ENCODE peak calls at places on chromosomes 7 and 10, in eight cellular contexts. U is CD4-positive, CD25-positive, alpha-beta regulatory T cell; D is pancreas; J is RKO; W is NCI-H1417; B is cardiac muscle cell; M is fibroblast of lung; O is WTC11. Q is an unnamed sample.

GRCh38 chr10:121974535-121975294 is at the start of gene NSMCE4A:
- DNase-seq in D (peak; percentile 82), O (peak; percentile 82), U (peak; percentile 68), B (peak; percentile 75), J (peak; percentile 81), W (peak; percentile 77), M (peak; percentile 76), Q (peak; percentile 69)

GRCh38 chr10:104478380-104478779 is 124.7 kb downstream of the CFAP58 start:
- DNase-seq in W (no peak), J (no peak), U (no peak), O (no peak), B (no peak), M (peak; percentile 27), D (no peak), Q (no peak)

GRCh38 chr10:50601974-50602373 is 21.8 kb downstream of the SGMS1 start:
- DNase-seq in D (no peak), W (no peak), M (no peak), U (no peak), O (no peak), B (no peak), J (no peak), Q (no peak)

GRCh38 chr7:68420342-68420750 is 1177.9 kb upstream of the AUTS2 start:
- DNase-seq in D (no peak), M (no peak), W (no peak), U (no peak), B (no peak), J (no peak), O (no peak), Q (no peak)

GRCh38 chr7:4815121-4815520 is 39.7 kb downstream of the AP5Z1 start:
- DNase-seq in W (no peak), D (no peak), B (no peak), O (no peak), U (no peak), M (no peak), J (no peak), Q (no peak)

GRCh38 chr10:71970331-71970730 is 6.1 kb downstream of the CHST3 start:
- DNase-seq in B (no peak), M (no peak), U (no peak), D (no peak), J (peak; percentile 21), O (peak; percentile 78), W (no peak), Q (no peak)

GRCh38 chr10:84095821-84096497 is 43.4 kb upstream of the GHITM start:
- DNase-seq in D (no peak), B (peak; percentile 90), J (peak; percentile 9), W (no peak), O (no peak), U (no peak), M (peak; percentile 46), Q (no peak)

GRCh38 chr7:36871863-36872262 is 147.6 kb upstream of the AOAH start:
- DNase-seq in W (no peak), U (peak; percentile 16), O (no peak), M (no peak), B (no peak), D (no peak), J (no peak), Q (no peak)

GRCh38 chr7:42492895-42493294 is 255.9 kb upstream of the GLI3 start:
- DNase-seq in M (peak; percentile 3), J (no peak), O (no peak), B (peak; percentile 9), D (no peak), U (no peak), W (no peak), Q (no peak)

GRCh38 chr7:123472751-123473150 is 61.6 kb downstream of the IQUB start:
- DNase-seq in J (no peak), O (no peak), M (no peak), D (no peak), B (no peak), W (no peak), U (no peak), Q (no peak)

GRCh38 chr10:97676770-97677581 is 10.1 kb downstream of the AVPI1 start:
- DNase-seq in U (peak; percentile 57), O (peak; percentile 48), M (peak; percentile 48), W (peak; percentile 51), B (peak; percentile 70), J (peak; percentile 58), D (no peak), Q (peak; percentile 50)

GRCh38 chr10:101385866-101386658 is 32.1 kb downstream of the BTRC start:
- DNase-seq in B (peak; percentile 54), M (no peak), J (no peak), O (no peak), U (no peak), D (no peak), W (no peak), Q (no peak)

GRCh38 chr7:80790877-80791276 is 128.0 kb downstream of the SEMA3C start:
- DNase-seq in B (peak; percentile 32), U (no peak), J (no peak), M (no peak), D (no peak), W (no peak), O (no peak), Q (no peak)

GRCh38 chr7:81956520-81956919 is 186.7 kb upstream of the HGF start:
- DNase-seq in W (peak; percentile 73), O (no peak), B (peak; percentile 88), J (peak; percentile 75), D (no peak), U (no peak), M (peak; percentile 50), Q (no peak)

GRCh38 chr7:39691821-39692220 is 68.4 kb downstream of the RALA start:
- DNase-seq in U (no peak), W (no peak), B (no peak), M (peak; percentile 74), O (no peak), D (no peak), J (no peak), Q (no peak)

GRCh38 chr7:2905500-2905899 is 61.4 kb upstream of the GNA12 start:
- DNase-seq in O (no peak), W (no peak), M (no peak), D (no peak), J (no peak), B (no peak), U (no peak), Q (no peak)

GRCh38 chr7:107043916-107044346 is 574 bp upstream of the PRKAR2B start:
- DNase-seq in U (no peak), O (no peak), M (no peak), D (no peak), W (no peak), J (no peak), B (no peak), Q (no peak)

GRCh38 chr7:118517275-118517674 is 292.8 kb downstream of the ANKRD7 start:
- DNase-seq in W (no peak), O (no peak), J (no peak), M (peak; percentile 40), D (no peak), U (no peak), B (no peak), Q (no peak)

GRCh38 chr10:49387029-49387428 is 8.9 kb downstream of the DRGX start:
- DNase-seq in B (peak; percentile 52), W (no peak), O (no peak), J (peak; percentile 30), M (peak; percentile 81), D (no peak), U (no peak), Q (no peak)

GRCh38 chr10:131187274-131187673 is 124.2 kb downstream of the TCERG1L start:
- DNase-seq in J (no peak), D (no peak), B (no peak), W (no peak), O (no peak), M (no peak), U (no peak), Q (no peak)

GRCh38 chr10:60827791-60828488 is 49.7 kb downstream of the CDK1 start:
- DNase-seq in M (peak; percentile 94), D (no peak), B (peak; percentile 92), O (no peak), W (no peak), U (no peak), J (no peak), Q (no peak)

GRCh38 chr7:128939075-128939860 is 1.5 kb downstream of the IRF5 start:
- DNase-seq in O (no peak), M (no peak), J (no peak), D (no peak), B (no peak), U (no peak), W (no peak), Q (no peak)

GRCh38 chr7:50793115-50793946 is 10.6 kb upstream of the GRB10 start:
- DNase-seq in U (no peak), D (peak; percentile 77), M (peak; percentile 55), O (peak; percentile 65), W (peak; percentile 54), B (peak; percentile 76), J (peak; percentile 61), Q (peak; percentile 39)

GRCh38 chr10:56622335-56622973 is 261.4 kb upstream of the ZWINT start:
- DNase-seq in M (no peak), D (no peak), O (no peak), U (no peak), B (no peak), J (peak; percentile 11), W (no peak), Q (no peak)